ENCODE peak calls at places on chromosomes 3 and 15, in ten cellular contexts. J is psoas muscle; E is cardiac muscle cell; F is transverse colon; X is IMR-90; T is right cardiac atrium; R is tibial artery; P is GM23248; Z is OCI-LY7; G is CD8-positive, alpha-beta memory T cell. N is an unnamed sample.

GRCh38 chr3:41972802-41973201 is 10.9 kb upstream of the ULK4 start:
- DNase-seq in J (no peak), R (no peak), G (no peak), T (no peak), E (no peak), X (no peak), Z (no peak), P (no peak), F (no peak), N (no peak)

GRCh38 chr15:34850121-34850520 is 54.8 kb upstream of the ACTC1 start:
- DNase-seq in Z (no peak), J (peak; percentile 51), E (no peak), P (no peak), F (no peak), R (no peak), G (no peak), T (peak; percentile 66), X (no peak), N (no peak)

GRCh38 chr3:70989174-70989573 is 594.4 kb downstream of the FOXP1 start:
- DNase-seq in E (no peak), X (peak; percentile 75), F (no peak), G (no peak), P (peak; percentile 75), J (no peak), T (no peak), R (no peak), Z (no peak), N (no peak)

GRCh38 chr3:33277193-33277882 is at the start of gene FBXL2:
- DNase-seq in R (peak; percentile 37), J (peak; percentile 61), Z (peak; percentile 63), T (peak; percentile 89), X (peak; percentile 49), E (peak; percentile 95), F (peak; percentile 24), G (no peak), P (peak; percentile 69), N (peak; percentile 22)

GRCh38 chr3:46146021-46146420 is 62.1 kb downstream of the CCR1 start:
- DNase-seq in E (no peak), T (no peak), G (no peak), F (no peak), J (no peak), Z (no peak), P (no peak), X (no peak), R (no peak), N (no peak)

GRCh38 chr3:31041161-31041978 is 146.9 kb upstream of the GADL1 start:
- DNase-seq in R (no peak), T (no peak), Z (no peak), G (no peak), J (no peak), P (peak; percentile 66), X (peak; percentile 78), E (peak; percentile 40), F (no peak), N (no peak)

GRCh38 chr3:165883866-165884478 is 46.7 kb upstream of the BCHE start:
- DNase-seq in J (no peak), R (no peak), T (no peak), G (no peak), P (no peak), X (no peak), E (no peak), Z (no peak), F (no peak), N (no peak)

GRCh38 chr3:69458798-69459197 is 72.9 kb upstream of the FRMD4B start:
- DNase-seq in T (no peak), R (no peak), P (no peak), Z (no peak), G (no peak), X (no peak), J (no peak), E (no peak), F (no peak), N (no peak)

GRCh38 chr3:64223809-64224570 is 1.3 kb downstream of the PRICKLE2 start:
- DNase-seq in E (no peak), G (no peak), T (no peak), X (peak; percentile 62), R (no peak), F (no peak), Z (peak; percentile 53), J (no peak), P (peak; percentile 71), N (no peak)

GRCh38 chr15:32669870-32670623 is 28.5 kb downstream of the SCG5 start:
- DNase-seq in E (no peak), X (peak; percentile 45), P (peak; percentile 91), F (no peak), J (no peak), Z (no peak), R (peak; percentile 36), T (peak; percentile 65), G (no peak), N (no peak)

GRCh38 chr3:16058511-16058910 is 116.0 kb upstream of the GALNT15 start:
- DNase-seq in X (peak; percentile 60), G (no peak), E (no peak), R (no peak), J (no peak), P (peak; percentile 38), F (no peak), T (no peak), Z (no peak), N (no peak)

GRCh38 chr3:16056210-16056607 is 118.3 kb upstream of the GALNT15 start:
- DNase-seq in G (no peak), Z (no peak), R (peak; percentile 86), E (no peak), J (peak; percentile 81), T (no peak), F (peak; percentile 27), P (peak; percentile 68), X (no peak), N (no peak)

GRCh38 chr3:16052964-16053363 is 121.5 kb upstream of the GALNT15 start:
- DNase-seq in P (peak; percentile 67), R (no peak), Z (no peak), X (no peak), G (no peak), T (no peak), F (no peak), J (no peak), E (no peak), N (no peak)

GRCh38 chr3:16053794-16054193 is 120.7 kb upstream of the GALNT15 start:
- DNase-seq in Z (no peak), P (peak; percentile 22), F (no peak), G (no peak), T (no peak), E (no peak), X (no peak), J (no peak), R (no peak), N (no peak)

DNA sequence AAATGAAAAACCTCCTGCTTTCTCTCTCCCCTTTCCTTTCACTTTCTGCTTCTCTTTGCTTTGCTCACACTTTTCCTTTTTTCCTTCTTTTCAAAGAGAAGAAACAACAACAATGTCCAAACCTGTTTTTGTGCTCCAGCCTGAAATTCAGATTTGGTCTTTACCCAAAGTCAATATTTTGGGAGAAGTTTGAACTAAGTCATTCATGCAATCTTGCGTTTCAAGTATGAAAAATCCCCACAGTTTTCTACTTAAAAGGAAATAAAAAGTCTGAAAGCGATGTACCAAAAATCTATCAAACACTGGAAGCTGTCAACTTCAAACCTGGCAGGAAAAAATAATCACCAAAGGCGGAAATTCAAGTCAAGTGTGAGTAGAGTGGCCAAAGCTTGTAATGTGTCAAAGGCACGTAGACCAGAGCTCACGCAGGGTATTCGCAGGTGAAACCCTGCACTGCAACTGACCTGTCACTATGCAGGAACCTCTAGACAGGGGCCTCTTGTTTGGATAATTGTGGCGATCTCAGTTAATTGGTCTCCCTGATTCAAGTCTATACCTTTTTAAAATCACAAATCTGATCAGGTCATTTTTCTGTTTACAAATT is 118.8 kb upstream of the GALNT15 start:
- DNase-seq in P (peak; percentile 21), E (peak; percentile 42), J (no peak), G (no peak), F (no peak), X (no peak), R (no peak), T (no peak), Z (no peak), N (no peak)
- H3K4me3 ChIP-seq in P (peak overlapping the region; percentile 56), E (no peak overlapping the region), J (peak overlapping the region; percentile 43), G (no peak overlapping the region), F (no peak overlapping the region), X (no peak overlapping the region), R (peak overlapping the region; percentile 18), T (no peak overlapping the region), Z (no peak overlapping the region), N (no peak overlapping the region)

GRCh38 chr3:116030131-116030850 is 407.0 kb downstream of the GAP43 start:
- DNase-seq in T (no peak), Z (no peak), G (no peak), P (no peak), R (no peak), J (no peak), X (no peak), E (no peak), F (no peak), N (no peak)
- H3K4me1 ChIP-seq in T (no peaks in the 10 kb centered on the region), Z (no peaks in the 10 kb centered on the region), G (no peaks in the 10 kb centered on the region), P (no peaks in the 10 kb centered on the region), R (no peaks in the 10 kb centered on the region), J (no peaks in the 10 kb centered on the region), X (no peaks in the 10 kb centered on the region), E (no peaks in the 10 kb centered on the region), F (no peaks in the 10 kb centered on the region), N (no peaks in the 10 kb centered on the region)

DNA sequence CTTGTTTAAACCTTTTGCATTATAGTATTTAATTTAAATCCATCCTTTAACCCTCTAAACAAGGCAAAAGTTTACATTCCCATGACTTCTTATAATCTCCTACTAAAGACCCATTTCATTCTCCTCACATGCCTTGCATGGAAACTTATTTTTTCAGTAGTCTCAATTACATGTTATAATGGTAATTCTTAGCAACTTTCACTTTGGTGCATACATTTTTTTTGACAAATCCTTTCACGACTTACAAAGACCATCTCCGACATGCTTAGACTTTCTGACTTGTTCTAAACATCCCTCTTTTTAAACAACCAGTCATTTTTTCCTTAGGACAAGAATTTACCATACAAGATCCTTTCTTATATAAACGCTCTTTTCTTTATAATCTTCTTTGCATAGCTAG is 615.4 kb upstream of the GBE1 start:
- DNase-seq in J (no peak), T (no peak), E (no peak), X (no peak), F (no peak), Z (peak; percentile 36), R (no peak), P (no peak), G (no peak), N (no peak)
- H3K4me3 ChIP-seq in J (no peak overlapping the region), T (no peak overlapping the region), E (no peak overlapping the region), X (no peak overlapping the region), F (no peak overlapping the region), Z (no peak overlapping the region), R (no peak overlapping the region), P (no peak overlapping the region), G (no peak overlapping the region), N (no peak overlapping the region)

DNA sequence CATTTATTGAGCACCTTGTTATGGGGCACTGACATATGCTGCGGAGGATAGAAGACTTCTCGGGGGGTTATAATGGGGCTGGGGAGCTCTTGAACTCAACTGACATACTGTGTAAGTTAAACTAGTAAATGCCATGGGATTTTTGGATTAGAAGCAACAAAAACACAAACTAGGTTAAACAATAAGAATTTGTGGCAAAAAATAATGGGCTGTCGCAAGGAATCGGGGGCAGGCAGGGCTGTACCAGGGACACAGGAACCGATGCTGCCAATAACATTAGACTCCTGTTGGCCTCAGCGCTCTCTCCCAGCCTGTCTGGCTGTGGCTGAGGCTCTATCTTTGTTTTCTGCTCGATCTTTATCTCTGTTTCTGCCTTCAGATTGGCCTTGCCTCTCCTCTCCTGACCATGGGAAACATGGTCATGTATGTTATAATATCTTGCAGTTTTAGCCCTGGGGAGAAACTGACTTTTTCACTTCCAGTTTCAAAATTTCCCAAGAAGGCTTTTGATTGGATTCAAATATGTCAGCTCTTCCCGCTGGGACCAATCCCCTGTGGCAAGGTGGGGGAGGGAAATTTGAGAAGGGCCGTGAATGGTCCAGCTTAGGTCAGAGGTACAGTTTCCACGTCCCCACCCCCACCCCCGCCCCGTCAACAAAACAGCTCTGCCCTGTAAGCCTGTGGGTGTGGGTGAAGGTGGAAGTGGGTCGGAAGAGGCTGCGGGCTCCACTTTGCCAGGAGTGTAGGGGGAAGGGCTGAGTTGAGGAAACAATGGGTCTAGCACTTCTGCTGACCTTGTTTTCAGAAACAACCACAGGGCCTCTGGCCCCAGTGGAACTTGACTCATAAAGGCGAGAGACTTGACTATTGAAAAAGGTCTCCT is 161.0 kb upstream of the TBL1XR1 start:
- DNase-seq in G (peak; percentile 79), F (peak; percentile 82), Z (peak; percentile 68), T (peak; percentile 81), X (peak; percentile 56), J (peak; percentile 85), R (peak; percentile 71), E (peak; percentile 68), P (peak; percentile 60), N (peak; percentile 83)
- H3K4me1 ChIP-seq in G (peaks cover 41% of the 10 kb centered on the region), F (peaks cover 70% of the 10 kb centered on the region), Z (peaks cover 66% of the 10 kb centered on the region), T (peaks cover 17% of the 10 kb centered on the region), X (peaks cover 27% of the 10 kb centered on the region), J (peaks cover 52% of the 10 kb centered on the region), R (peaks cover 3% of the 10 kb centered on the region), E (peaks cover 26% of the 10 kb centered on the region), P (peaks cover 34% of the 10 kb centered on the region), N (peaks cover 18% of the 10 kb centered on the region)